ENCODE peak calls at places on chromosomes 16 and 17, in five cellular contexts. P is omental fat pad, J is progenitor cell of endocrine pancreas, S is amygdala, Y is AG20443. V is an unnamed sample.

GRCh38 chr17:81223758-81224122 is 975 bp upstream of the CEP131 start:
- DNase-seq in P (no peak), Y (no peak), S (no peak), J (no peak), V (no peak)

GRCh38 chr16:88303890-88304819 is 78.6 kb upstream of the ZNF469 start:
- DNase-seq in Y (peak), J (no peak), P (no peak), S (no peak), V (peak)

GRCh38 chr17:81383504-81384421 is 11.5 kb upstream of the BAHCC1 start:
- DNase-seq in Y (no peak), P (no peak), J (no peak), S (no peak), V (no peak)

GRCh38 chr16:3058173-3059030 is 7.0 kb upstream of the IL32 start:
- DNase-seq in S (no peak), P (no peak), Y (no peak), J (peak), V (peak)

GRCh38 chr16:69057400-69058378 is 47.8 kb upstream of the HAS3 start:
- DNase-seq in Y (peak), P (peak), S (no peak), J (no peak), V (peak)

GRCh38 chr16:73365010-73365409 is 317.1 kb upstream of the ZFHX3 start:
- DNase-seq in S (no peak), P (no peak), J (no peak), Y (no peak), V (peak)

GRCh38 chr16:68283840-68284595 is 19.7 kb downstream of the SLC7A6 start:
- DNase-seq in Y (no peak), S (no peak), J (no peak), P (no peak), V (no peak)

GRCh38 chr17:68347380-68347779 is 56.1 kb downstream of the ARSG start:
- DNase-seq in J (no peak), S (no peak), Y (no peak), P (no peak), V (no peak)

GRCh38 chr16:49890876-49891275 is 35.0 kb upstream of the ZNF423 start:
- DNase-seq in S (no peak), J (no peak), Y (no peak), P (no peak), V (no peak)

GRCh38 chr17:42706732-42707131 is 24.4 kb downstream of the CNTNAP1 start:
- DNase-seq in S (no peak), P (no peak), J (no peak), Y (no peak), V (no peak)

GRCh38 chr17:2814499-2815341 is 18.5 kb downstream of the RAP1GAP2 start:
- DNase-seq in Y (no peak), P (no peak), J (no peak), S (no peak), V (no peak)

GRCh38 chr16:17343028-17343427 is 127.7 kb downstream of the XYLT1 start:
- DNase-seq in J (no peak), S (no peak), Y (no peak), P (no peak), V (no peak)

GRCh38 chr17:57357830-57358426 is 101.6 kb downstream of the MSI2 start:
- DNase-seq in Y (no peak), S (no peak), P (no peak), J (no peak), V (peak)

GRCh38 chr17:67434061-67434525 is 57.0 kb downstream of the PITPNC1 start:
- DNase-seq in S (no peak), Y (no peak), P (no peak), J (no peak), V (peak)

GRCh38 chr16:4244881-4245280 is 3.0 kb upstream of the SRL start:
- DNase-seq in S (no peak), Y (no peak), J (no peak), P (no peak), V (no peak)

GRCh38 chr16:24683847-24684493 is 45.5 kb upstream of the TNRC6A start:
- DNase-seq in S (no peak), P (no peak), Y (no peak), J (no peak), V (no peak)